ENCODE peak calls at places on chromosomes 6 and 20, in eight cellular contexts. M is thyroid gland, C is transverse colon, P is ovary, L is gastrocnemius medialis, J is Peyer's patch, Z is stomach, D is H1. I is an unnamed sample.

GRCh38 chr6:145866449-145867401 is 52.1 kb upstream of the FBXO30 start:
- DNase-seq in M (no peak), C (no peak), P (no peak), L (no peak), J (no peak), Z (no peak), D (no peak), I (no peak)

GRCh38 chr6:35495258-35496035 is 1.4 kb downstream of the TEAD3 start:
- DNase-seq in M (peak; percentile 16), C (no peak), P (no peak), L (no peak), J (peak; percentile 54), Z (no peak), D (no peak), I (no peak)

GRCh38 chr20:11170565-11170964 is 496.8 kb upstream of the JAG1 start:
- DNase-seq in M (peak; percentile 3), C (no peak), P (no peak), L (no peak), J (no peak), Z (no peak), D (no peak), I (no peak)

GRCh38 chr6:157510329-157511188 is 129.6 kb downstream of the ZDHHC14 start:
- DNase-seq in M (no peak), C (no peak), P (no peak), L (no peak), J (no peak), Z (no peak), D (no peak), I (no peak)

GRCh38 chr6:131949909-131950766 is 1.0 kb downstream of the CCN2 start:
- DNase-seq in M (peak; percentile 86), C (peak; percentile 83), P (peak; percentile 66), L (peak; percentile 18), J (peak; percentile 83), Z (peak; percentile 80), D (peak; percentile 81), I (peak; percentile 27)

GRCh38 chr20:59336551-59336950 is 36.1 kb downstream of the EDN3 start:
- DNase-seq in M (no peak), C (no peak), P (no peak), L (no peak), J (no peak), Z (no peak), D (no peak), I (no peak)

GRCh38 chr20:63013207-63013606 is 6.4 kb upstream of the BHLHE23 start:
- DNase-seq in M (no peak), C (no peak), P (no peak), L (no peak), J (no peak), Z (no peak), D (no peak), I (no peak)

GRCh38 chr6:141077355-141078333 is 1055.1 kb upstream of the GJE1 start:
- DNase-seq in M (no peak), C (no peak), P (no peak), L (no peak), J (no peak), Z (no peak), D (peak; percentile 50), I (peak; percentile 21)

GRCh38 chr6:140062042-140063041 is 687.9 kb upstream of the CITED2 start:
- DNase-seq in M (peak; percentile 96), C (peak; percentile 27), P (peak; percentile 55), L (peak; percentile 25), J (no peak), Z (peak; percentile 26), D (no peak), I (peak; percentile 13)

GRCh38 chr6:13624871-13625288 is 9.7 kb downstream of the NOL7 start:
- DNase-seq in M (no peak), C (no peak), P (no peak), L (no peak), J (no peak), Z (no peak), D (no peak), I (peak; percentile 59)

GRCh38 chr20:19786311-19786710 is 28.3 kb downstream of the RIN2 start:
- DNase-seq in M (peak; percentile 78), C (peak; percentile 59), P (no peak), L (peak; percentile 40), J (no peak), Z (no peak), D (no peak), I (no peak)

GRCh38 chr6:131995924-131996323 is 44.8 kb upstream of the CCN2 start:
- DNase-seq in M (no peak), C (no peak), P (no peak), L (no peak), J (no peak), Z (no peak), D (no peak), I (no peak)

GRCh38 chr6:37938909-37939308 is 119.4 kb downstream of the ZFAND3 start:
- DNase-seq in M (no peak), C (no peak), P (no peak), L (no peak), J (no peak), Z (no peak), D (no peak), I (no peak)

GRCh38 chr20:1894951-1895673 is at the start of gene SIRPA:
- DNase-seq in M (peak; percentile 68), C (peak; percentile 49), P (peak; percentile 77), L (peak; percentile 37), J (peak; percentile 69), Z (peak; percentile 55), D (peak; percentile 62), I (peak; percentile 8)
- TF ChIP-seq POLR2A in M (no peak), C (no peak), P (peak; percentile 46), L (peak; percentile 67), J (no peak), Z (no peak), D (peak; percentile 24), I (no peak)

DNA sequence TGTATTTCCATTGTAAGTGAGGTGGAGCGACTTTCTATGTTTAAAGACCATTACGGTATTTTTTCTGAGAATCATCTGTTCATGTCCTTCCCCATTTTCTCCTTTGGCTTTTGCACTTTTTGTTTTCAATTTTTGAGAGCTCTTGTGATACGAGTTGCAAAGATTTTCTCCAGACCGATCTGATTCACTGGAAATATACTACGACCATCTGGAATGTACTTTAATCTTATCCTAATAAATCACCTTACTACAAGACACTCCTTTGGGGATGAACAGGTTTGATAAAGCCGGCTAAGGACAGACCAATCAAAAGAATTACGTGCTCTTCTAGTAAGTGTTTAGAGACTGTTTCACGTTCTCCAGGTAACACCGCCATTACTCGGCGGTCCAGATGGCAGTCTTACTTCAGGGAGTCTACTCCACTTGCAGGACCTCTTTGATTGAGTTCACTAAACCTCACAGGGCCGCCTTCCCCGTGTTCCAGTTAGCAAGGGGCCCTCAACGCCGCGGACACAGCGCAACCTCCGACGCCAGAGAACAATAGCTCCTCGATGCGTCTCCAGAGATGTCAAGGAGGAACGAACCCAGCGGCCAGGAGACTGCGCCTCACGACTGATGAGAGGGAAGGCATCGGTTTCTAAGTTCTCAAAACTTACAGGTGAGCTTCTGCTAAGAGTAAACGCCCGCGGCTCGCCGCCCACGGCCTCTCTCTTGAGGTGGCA is 949 bp upstream of the WTAP start:
- DNase-seq in M (no peak), C (no peak), P (no peak), L (no peak), J (no peak), Z (no peak), D (no peak), I (no peak)
- TF ChIP-seq POLR2A in M (no peak), C (no peak), P (no peak), L (peak; percentile 81), J (no peak), Z (no peak), D (peak; percentile 87), I (no peak)

DNA sequence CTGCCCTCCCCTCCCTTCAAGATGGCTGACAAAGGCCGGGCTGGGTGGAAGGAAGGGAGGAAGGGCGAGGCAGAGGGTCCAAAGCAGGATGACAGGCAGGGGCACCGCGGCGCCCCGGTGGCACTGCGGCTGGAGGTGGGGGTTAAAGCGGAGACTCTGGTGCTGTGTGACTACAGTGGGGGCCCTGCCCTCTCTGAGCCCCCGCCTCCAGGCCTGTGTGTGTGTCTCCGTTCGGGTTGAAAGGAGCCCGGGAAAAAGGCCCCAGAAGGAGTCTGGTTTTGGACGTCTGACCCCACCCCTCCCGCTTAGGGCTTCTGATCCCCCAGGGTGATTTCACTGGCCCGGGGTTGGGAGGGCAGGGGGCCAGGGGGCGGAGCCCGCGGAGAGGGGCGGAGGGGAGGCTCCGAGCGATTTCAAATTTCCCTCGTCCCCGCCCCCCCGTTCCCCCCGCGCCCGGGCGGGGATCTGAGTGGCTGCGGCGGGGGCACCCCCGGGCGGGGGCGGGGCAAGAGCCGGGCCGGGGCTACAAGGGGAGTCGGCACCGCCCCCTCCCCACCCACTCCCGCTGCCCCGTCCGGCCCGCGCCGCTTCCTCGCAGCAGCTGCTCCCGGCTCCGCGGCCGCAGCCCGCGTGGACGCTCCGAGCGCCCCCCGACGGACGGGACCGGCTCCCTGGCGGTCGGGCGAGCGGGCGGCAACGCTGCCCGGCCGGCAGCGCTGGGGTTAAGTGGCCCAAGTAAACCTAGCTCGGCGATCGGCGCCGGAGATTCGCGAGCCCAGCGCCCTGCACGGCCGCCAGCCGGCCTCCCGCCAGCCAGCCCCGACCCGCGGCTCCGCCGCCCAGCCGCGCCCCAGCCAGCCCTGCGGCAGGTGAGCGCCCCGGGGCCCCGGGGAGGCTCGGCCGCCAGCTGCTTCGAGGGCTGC is at the start of gene DNMT3B:
- DNase-seq in M (peak; percentile 83), C (peak; percentile 83), P (peak; percentile 69), L (peak; percentile 38), J (peak; percentile 81), Z (peak; percentile 80), D (peak; percentile 97), I (peak; percentile 80)
- TF ChIP-seq POLR2A in M (peak; percentile 56), C (no peak), P (no peak), L (no peak), J (no peak), Z (no peak), D (peak; percentile 89), I (peak; percentile 29)

GRCh38 chr6:166313255-166314070 is 5.3 kb upstream of the PRR18 start:
- DNase-seq in M (peak; percentile 31), C (peak; percentile 27), P (no peak), L (no peak), J (no peak), Z (peak; percentile 53), D (peak; percentile 65), I (peak; percentile 58)

GRCh38 chr6:166314454-166314853 is 6.3 kb upstream of the PRR18 start:
- DNase-seq in M (no peak), C (no peak), P (no peak), L (no peak), J (no peak), Z (no peak), D (no peak), I (no peak)

GRCh38 chr6:166318227-166318626 is 10.0 kb upstream of the PRR18 start:
- DNase-seq in M (no peak), C (no peak), P (no peak), L (no peak), J (no peak), Z (no peak), D (no peak), I (no peak)

GRCh38 chr6:166317261-166318212 is 9.3 kb upstream of the PRR18 start:
- DNase-seq in M (no peak), C (no peak), P (no peak), L (no peak), J (no peak), Z (no peak), D (no peak), I (no peak)

GRCh38 chr6:166318649-166319600 is 10.7 kb upstream of the PRR18 start:
- DNase-seq in M (no peak), C (no peak), P (no peak), L (no peak), J (no peak), Z (no peak), D (no peak), I (no peak)
- TF ChIP-seq POLR2A in M (no peak), C (no peak), P (no peak), L (no peak), J (no peak), Z (no peak), D (no peak), I (no peak)

GRCh38 chr6:52739134-52739533 is 24.1 kb downstream of the GSTA2 start:
- DNase-seq in M (no peak), C (no peak), P (no peak), L (no peak), J (no peak), Z (no peak), D (no peak), I (no peak)
- TF ChIP-seq POLR2A in M (no peak), C (no peak), P (no peak), L (no peak), J (no peak), Z (no peak), D (no peak), I (no peak)